ENCODE peak calls at places on chromosomes 2 and 18, in seven cellular contexts. A is mesenchymal stem cell, R is Peyer's patch, I is WERI-Rb-1, V is neural progenitor cell, U is fibroblast of lung, E is stomach. B is an unnamed sample.

GRCh38 chr2:30147196-30147714 is 448 bp downstream of the YPEL5 start:
- DNase-seq in U (no peak), R (no peak), E (peak; percentile 30), V (peak; percentile 65), I (no peak), A (no peak), B (no peak)

GRCh38 chr2:227125506-227125905 is 38.5 kb downstream of the COL4A4 start:
- DNase-seq in V (peak; percentile 63), R (no peak), E (no peak), U (no peak), I (peak; percentile 39), A (no peak), B (no peak)

GRCh38 chr2:9675369-9676351 is 44.9 kb upstream of the YWHAQ start:
- DNase-seq in U (peak; percentile 93), V (peak; percentile 55), R (no peak), A (peak; percentile 96), I (no peak), E (no peak), B (peak; percentile 94)

GRCh38 chr18:25056456-25056855 is 295.5 kb downstream of the ZNF521 start:
- DNase-seq in I (no peak), R (no peak), A (no peak), V (no peak), U (no peak), E (no peak), B (no peak)

GRCh38 chr2:73901143-73901542 is 8.3 kb downstream of the ACTG2 start:
- DNase-seq in E (no peak), A (no peak), I (no peak), V (no peak), R (no peak), U (no peak), B (no peak)

GRCh38 chr18:62183578-62184195 is 3.2 kb downstream of the PIGN start:
- DNase-seq in E (no peak), U (peak; percentile 77), I (peak; percentile 49), R (no peak), V (peak; percentile 60), A (peak; percentile 69), B (peak; percentile 73)

GRCh38 chr2:20093263-20094141 is 42.1 kb upstream of the LAPTM4A start:
- DNase-seq in R (peak; percentile 70), V (peak; percentile 81), I (peak; percentile 90), A (peak; percentile 80), U (peak; percentile 89), E (peak; percentile 69), B (peak; percentile 64)

GRCh38 chr18:79546781-79547272 is 132.8 kb upstream of the CTDP1 start:
- DNase-seq in R (peak; percentile 38), E (peak; percentile 16), I (no peak), U (no peak), A (no peak), V (peak; percentile 71), B (no peak)

GRCh38 chr2:151063271-151063670 is 198.4 kb downstream of the RBM43 start:
- DNase-seq in V (no peak), E (no peak), A (peak; percentile 82), I (no peak), U (peak; percentile 25), R (no peak), B (peak; percentile 90)

GRCh38 chr2:42567806-42568429 is 514 bp upstream of the MTA3 start:
- DNase-seq in V (peak; percentile 76), I (peak; percentile 45), E (peak; percentile 55), R (peak; percentile 57), U (peak; percentile 32), A (peak; percentile 60), B (no peak)

GRCh38 chr2:38065502-38066135 is 10.3 kb downstream of the CYP1B1 start:
- DNase-seq in I (no peak), E (no peak), R (no peak), U (no peak), A (peak; percentile 38), V (peak; percentile 54), B (no peak)

GRCh38 chr2:33289961-33290360 is 186.5 kb upstream of the RASGRP3 start:
- DNase-seq in A (peak; percentile 23), R (no peak), U (no peak), I (no peak), E (no peak), V (no peak), B (no peak)

GRCh38 chr2:229642371-229642770 is 72.0 kb downstream of the DNER start:
- DNase-seq in I (no peak), A (no peak), U (no peak), V (no peak), R (no peak), E (peak; percentile 59), B (peak; percentile 46)

GRCh38 chr2:242031481-242032019 is 162.0 kb downstream of the RTP5 start:
- DNase-seq in R (peak; percentile 24), E (no peak), U (peak; percentile 97), I (no peak), A (peak; percentile 91), V (no peak), B (peak; percentile 9)

GRCh38 chr2:105774781-105775337 is 30.1 kb downstream of the NCK2 start:
- DNase-seq in V (no peak), U (no peak), A (no peak), E (no peak), R (no peak), I (peak; percentile 27), B (no peak)

GRCh38 chr2:9106338-9107167 is 100.1 kb upstream of the ASAP2 start:
- DNase-seq in A (no peak), V (no peak), R (no peak), I (no peak), U (no peak), E (no peak), B (no peak)

GRCh38 chr2:180289627-180290026 is 282.5 kb upstream of the CWC22 start:
- DNase-seq in V (no peak), I (no peak), U (no peak), R (no peak), A (no peak), E (no peak), B (peak; percentile 19)

GRCh38 chr2:20198001-20198400 is 26.9 kb downstream of the SDC1 start:
- DNase-seq in V (no peak), U (no peak), I (no peak), R (peak; percentile 89), E (peak; percentile 86), A (no peak), B (peak; percentile 45)

GRCh38 chr18:74511823-74512222 is 15.7 kb downstream of the CNDP2 start:
- DNase-seq in E (peak; percentile 23), I (no peak), A (no peak), U (no peak), V (no peak), R (no peak), B (no peak)
- H3K36me3 ChIP-seq in E (peaks cover 97% of the 10 kb centered on the region), I (peaks cover 90% of the 10 kb centered on the region), A (peaks cover 88% of the 10 kb centered on the region), U (peaks cover 31% of the 10 kb centered on the region), V (no peaks in the 10 kb centered on the region), R (peaks cover 7% of the 10 kb centered on the region), B (peaks cover 45% of the 10 kb centered on the region)

GRCh38 chr2:190863946-190864345 is 16.7 kb upstream of the GLS start:
- DNase-seq in I (no peak), R (peak; percentile 50), E (no peak), V (no peak), U (no peak), A (no peak), B (no peak)
- H3K4me3 ChIP-seq in I (no peak overlapping the region), R (no peak overlapping the region), E (no peak overlapping the region), V (no peak overlapping the region), U (no peak overlapping the region), A (no peak overlapping the region), B (no peak overlapping the region)

GRCh38 chr2:10675126-10675525 is 14.6 kb downstream of the NOL10 start:
- DNase-seq in V (no peak), R (no peak), A (no peak), I (no peak), E (no peak), U (no peak), B (no peak)

GRCh38 chr2:10686176-10686575 is 3.6 kb downstream of the NOL10 start:
- DNase-seq in I (no peak), R (no peak), E (no peak), U (no peak), A (no peak), V (no peak), B (no peak)

GRCh38 chr2:10680957-10681356 is 8.8 kb downstream of the NOL10 start:
- DNase-seq in V (no peak), I (no peak), R (no peak), U (no peak), A (no peak), E (no peak), B (peak; percentile 40)

GRCh38 chr2:10678225-10678624 is 11.6 kb downstream of the NOL10 start:
- DNase-seq in R (no peak), V (no peak), E (no peak), A (peak; percentile 12), U (no peak), I (no peak), B (no peak)

GRCh38 chr2:10680214-10680613 is 9.6 kb downstream of the NOL10 start:
- DNase-seq in U (no peak), I (no peak), V (no peak), R (no peak), A (no peak), E (no peak), B (no peak)
- H3K36me3 ChIP-seq in U (peaks cover 3% of the 10 kb centered on the region), I (peaks cover 60% of the 10 kb centered on the region), V (peaks cover 5% of the 10 kb centered on the region), R (no peaks in the 10 kb centered on the region), A (peaks cover 16% of the 10 kb centered on the region), E (peaks cover 81% of the 10 kb centered on the region), B (peaks cover 3% of the 10 kb centered on the region)

GRCh38 chr18:28760299-28760698 is 583.4 kb upstream of the CDH2 start:
- DNase-seq in E (no peak), V (no peak), U (no peak), A (no peak), R (no peak), I (no peak), B (no peak)

DNA sequence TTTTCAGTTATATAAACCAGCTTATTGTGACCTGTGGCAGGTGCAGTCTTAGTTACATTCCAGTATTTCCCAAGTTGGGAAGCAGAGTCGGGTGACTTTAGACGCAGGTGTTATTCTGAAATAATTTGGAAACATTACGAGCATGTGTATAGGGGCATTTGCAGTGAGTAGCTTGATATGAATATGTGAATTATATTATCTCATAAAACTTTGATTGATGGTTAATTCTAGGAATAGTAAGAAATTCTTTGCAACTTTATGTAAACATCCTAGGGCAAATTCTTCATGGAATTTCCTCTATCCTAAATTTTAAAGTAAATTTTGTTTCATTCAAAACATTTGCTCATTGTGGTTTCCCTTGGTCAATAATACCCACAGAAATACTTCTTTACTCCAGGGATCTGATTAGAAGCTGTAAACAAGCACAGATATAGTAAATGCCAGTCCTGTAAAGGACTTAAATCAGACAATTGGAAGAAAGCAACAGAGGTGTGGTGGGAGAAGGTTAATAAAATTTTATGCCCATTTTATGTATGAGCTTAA is 580.6 kb upstream of the CDH2 start:
- DNase-seq in R (no peak), U (no peak), I (no peak), E (no peak), V (no peak), A (no peak), B (no peak)
- H3K4me3 ChIP-seq in R (no peak overlapping the region), U (no peak overlapping the region), I (no peak overlapping the region), E (no peak overlapping the region), V (no peak overlapping the region), A (no peak overlapping the region), B (no peak overlapping the region)

GRCh38 chr2:69940691-69941090 is 20.7 kb downstream of the ASPRV1 start:
- DNase-seq in R (no peak), A (no peak), V (peak; percentile 75), U (no peak), E (no peak), I (no peak), B (no peak)
- H3K36me3 ChIP-seq in R (no peaks in the 10 kb centered on the region), A (peaks cover 25% of the 10 kb centered on the region), V (no peaks in the 10 kb centered on the region), U (peaks cover 6% of the 10 kb centered on the region), E (peaks cover 85% of the 10 kb centered on the region), I (peaks cover 61% of the 10 kb centered on the region), B (peaks cover 33% of the 10 kb centered on the region)